ENCODE peak calls at places on chromosomes 6 and 20, in six cellular contexts. X is head of caudate nucleus; J is activated CD4-positive, alpha-beta memory T cell treated with anti-CD3 and anti-CD28 coated beads, Interleukin-2, amount 10 ng/mL, durations not matched to agents 7 days and 5 days; A is 8988T; Q is lung microvascular endothelial cell; K is heart left ventricle. Y is an unnamed sample.
A peak's percentile ranks its signal among the peaks of the same experiment; 100 is the strongest.

GRCh38 chr6:111011360-111012142 is 29.7 kb downstream of the RPF2 start:
- DNase-seq in X (no peak), J (no peak), A (no peak), Q (peak; percentile 62), K (no peak), Y (peak; percentile 12)

GRCh38 chr6:46090115-46091079 is 39.4 kb upstream of the ENPP4 start:
- DNase-seq in X (peak; percentile 80), J (peak; percentile 60), A (peak; percentile 24), Q (peak; percentile 55), K (peak; percentile 54), Y (peak; percentile 27)

GRCh38 chr6:133895573-133896343 is 6.8 kb downstream of the TCF21 start:
- DNase-seq in X (no peak), J (no peak), A (no peak), Q (no peak), K (peak; percentile 52), Y (no peak)

GRCh38 chr20:22951966-22952365 is 83.1 kb upstream of the SSTR4 start:
- DNase-seq in X (no peak), J (no peak), A (no peak), Q (no peak), K (no peak), Y (no peak)

GRCh38 chr6:147793871-147794643 is 285.6 kb downstream of the SAMD5 start:
- DNase-seq in X (no peak), J (no peak), A (no peak), Q (no peak), K (no peak), Y (no peak)

GRCh38 chr6:2940010-2940850 is 31.1 kb downstream of the SERPINB6 start:
- DNase-seq in X (no peak), J (peak; percentile 81), A (no peak), Q (no peak), K (no peak), Y (peak; percentile 57)

GRCh38 chr6:1039191-1039590 is 272.7 kb upstream of the FOXQ1 start:
- DNase-seq in X (no peak), J (no peak), A (no peak), Q (no peak), K (no peak), Y (no peak)

GRCh38 chr6:28794175-28795002 is 129.4 kb downstream of the TRIM27 start:
- DNase-seq in X (no peak), J (no peak), A (no peak), Q (no peak), K (no peak), Y (no peak)

GRCh38 chr20:35171753-35172433 is at the start of gene PROCR:
- DNase-seq in X (peak; percentile 61), J (no peak), A (peak; percentile 81), Q (peak; percentile 23), K (peak; percentile 88), Y (no peak)

GRCh38 chr20:58697201-58697866 is 4.7 kb downstream of the NPEPL1 start:
- DNase-seq in X (peak; percentile 5), J (no peak), A (peak; percentile 14), Q (no peak), K (no peak), Y (no peak)

GRCh38 chr20:23446505-23446904 is 6.2 kb downstream of the CST11 start:
- DNase-seq in X (peak; percentile 78), J (peak; percentile 54), A (no peak), Q (peak; percentile 82), K (peak; percentile 43), Y (peak; percentile 27)

GRCh38 chr20:62924567-62925419 is 1.5 kb downstream of the DIDO1 start:
- DNase-seq in X (no peak), J (peak; percentile 42), A (no peak), Q (peak; percentile 35), K (no peak), Y (no peak)

GRCh38 chr20:12053348-12053747 is 135.7 kb downstream of the BTBD3 start:
- DNase-seq in X (no peak), J (no peak), A (peak; percentile 12), Q (peak; percentile 98), K (no peak), Y (no peak)

GRCh38 chr6:11324453-11325023 is 92.1 kb upstream of the NEDD9 start:
- DNase-seq in X (no peak), J (peak; percentile 53), A (no peak), Q (no peak), K (no peak), Y (peak; percentile 27)

GRCh38 chr20:57231951-57232428 is 34.5 kb downstream of the BMP7 start:
- DNase-seq in X (no peak), J (no peak), A (no peak), Q (no peak), K (no peak), Y (no peak)

GRCh38 chr20:14619411-14619810 is 282.0 kb upstream of the FLRT3 start:
- DNase-seq in X (no peak), J (no peak), A (no peak), Q (no peak), K (no peak), Y (no peak)